ENCODE peak calls at places on chromosome 22, in ten cellular contexts. J, X, G, M, P, C, Q, L, R and S are unnamed samples.

GRCh38 chr22:43925433-43926348 is 2.1 kb downstream of the PNPLA3 start:
- DNase-seq in J (no peak), X (no peak), G (no peak), M (no peak), P (no peak), C (no peak), Q (no peak), L (no peak), R (no peak), S (no peak)

GRCh38 chr22:49765091-49765771 is 62.4 kb downstream of the BRD1 start:
- DNase-seq in J (peak), X (no peak), G (no peak), M (peak), P (no peak), C (no peak), Q (no peak), L (no peak), R (no peak), S (peak)

GRCh38 chr22:34814260-34814659 is 251.7 kb upstream of the ISX start:
- DNase-seq in J (no peak), X (peak), G (no peak), M (no peak), P (no peak), C (no peak), Q (no peak), L (peak), R (no peak), S (no peak)

GRCh38 chr22:19713650-19714319 is 518 bp upstream of the SEPTIN5 start:
- DNase-seq in J (no peak), X (no peak), G (no peak), M (no peak), P (no peak), C (no peak), Q (no peak), L (no peak), R (no peak), S (no peak)

GRCh38 chr22:50282361-50283144 is 12.4 kb upstream of the MAPK11 start:
- DNase-seq in J (no peak), X (peak), G (no peak), M (no peak), P (no peak), C (no peak), Q (no peak), L (peak), R (no peak), S (no peak)

GRCh38 chr22:24118689-24119384 is 62.5 kb upstream of the SUSD2 start:
- DNase-seq in J (no peak), X (no peak), G (no peak), M (no peak), P (no peak), C (no peak), Q (no peak), L (no peak), R (no peak), S (no peak)

GRCh38 chr22:35506259-35506570 is 34.4 kb upstream of the RASD2 start:
- DNase-seq in J (no peak), X (no peak), G (no peak), M (no peak), P (no peak), C (no peak), Q (no peak), L (no peak), R (no peak), S (no peak)

GRCh38 chr22:48858121-48858520 is 969.6 kb downstream of the BRD1 start:
- DNase-seq in J (no peak), X (no peak), G (no peak), M (no peak), P (no peak), C (no peak), Q (no peak), L (no peak), R (no peak), S (no peak)

GRCh38 chr22:46609175-46609690 is 11.0 kb upstream of the GRAMD4 start:
- DNase-seq in J (no peak), X (no peak), G (no peak), M (no peak), P (no peak), C (no peak), Q (no peak), L (no peak), R (no peak), S (peak)

GRCh38 chr22:24471570-24471969 is 23.6 kb upstream of the UPB1 start:
- DNase-seq in J (no peak), X (peak), G (no peak), M (no peak), P (no peak), C (no peak), Q (no peak), L (no peak), R (peak), S (no peak)

GRCh38 chr22:44201556-44202129 is 20.9 kb downstream of the PARVG start:
- DNase-seq in J (no peak), X (no peak), G (no peak), M (no peak), P (no peak), C (peak), Q (no peak), L (no peak), R (no peak), S (no peak)

GRCh38 chr22:19723990-19724827 is 870 bp downstream of the GP1BB start:
- DNase-seq in J (peak), X (no peak), G (peak), M (peak), P (no peak), C (no peak), Q (no peak), L (no peak), R (no peak), S (peak)

GRCh38 chr22:18032455-18033101 is 8.2 kb upstream of the MICAL3 start:
- DNase-seq in J (no peak), X (peak), G (no peak), M (no peak), P (no peak), C (no peak), Q (no peak), L (peak), R (no peak), S (no peak)

GRCh38 chr22:37726240-37726887 is 29.5 kb downstream of the TRIOBP start:
- DNase-seq in J (no peak), X (no peak), G (no peak), M (peak), P (no peak), C (no peak), Q (no peak), L (no peak), R (no peak), S (no peak)